ENCODE peak calls at places on chromosome X, in nine cellular contexts. I, B, G, Q, S, V, F, D and U are unnamed samples.

GRCh38 chrX:110415440-110416167 is 57.0 kb downstream of the RTL9 start:
- DNase-seq in S (no peak), F (no peak), D (no peak), V (no peak), I (no peak), G (no peak), Q (peak), B (no peak), U (no peak)

GRCh38 chrX:45860450-45860849 is 659.8 kb upstream of the DIPK2B start:
- DNase-seq in I (no peak), G (no peak), B (no peak), S (no peak), F (no peak), V (no peak), D (peak), Q (no peak), U (no peak)

GRCh38 chrX:154486052-154486395 is 391 bp downstream of the UBL4A start:
- DNase-seq in F (peak), Q (peak), I (peak), G (no peak), V (no peak), D (peak), S (peak), B (no peak), U (no peak)

GRCh38 chrX:16444353-16444752 is 205.6 kb upstream of the S100G start:
- DNase-seq in G (no peak), I (no peak), D (no peak), Q (peak), F (peak), V (no peak), S (no peak), B (no peak), U (peak)

GRCh38 chrX:97384685-97385084 is 501.0 kb downstream of the RPA4 start:
- DNase-seq in G (no peak), I (no peak), D (no peak), Q (no peak), B (no peak), S (no peak), F (no peak), V (no peak), U (no peak)

GRCh38 chrX:130330146-130330545 is 9.6 kb upstream of the SLC25A14 start:
- DNase-seq in G (no peak), B (no peak), D (no peak), F (no peak), Q (no peak), V (no peak), S (no peak), I (no peak), U (no peak)

GRCh38 chrX:48957477-48957826 is at the start of gene OTUD5:
- DNase-seq in Q (no peak), F (peak), I (no peak), V (peak), G (no peak), D (no peak), B (peak), S (peak), U (no peak)

GRCh38 chrX:68867458-68868166 is 38.8 kb downstream of the EFNB1 start:
- DNase-seq in S (no peak), Q (no peak), F (no peak), I (no peak), V (no peak), D (no peak), B (no peak), G (peak), U (no peak)

GRCh38 chrX:28586291-28586690 is 955 bp upstream of the IL1RAPL1 start:
- DNase-seq in V (peak), S (no peak), D (no peak), G (no peak), I (no peak), B (no peak), Q (no peak), F (no peak), U (peak)

GRCh38 chrX:104136241-104137019 is 20.4 kb downstream of the SLC25A53 start:
- DNase-seq in G (peak), I (peak), V (peak), S (peak), F (peak), Q (peak), B (no peak), D (peak), U (peak)

GRCh38 chrX:104134583-104135261 is 22.1 kb downstream of the SLC25A53 start:
- DNase-seq in V (no peak), I (no peak), F (no peak), Q (no peak), S (no peak), D (no peak), B (no peak), G (no peak), U (no peak)

GRCh38 chrX:104130808-104131207 is 18.5 kb downstream of the ZCCHC18 start:
- DNase-seq in I (no peak), V (no peak), Q (peak), S (no peak), B (no peak), D (no peak), G (no peak), F (no peak), U (no peak)

GRCh38 chrX:104137496-104137895 is 19.3 kb downstream of the SLC25A53 start:
- DNase-seq in Q (peak), F (no peak), S (no peak), B (no peak), D (peak), V (no peak), I (no peak), G (no peak), U (no peak)

DNA sequence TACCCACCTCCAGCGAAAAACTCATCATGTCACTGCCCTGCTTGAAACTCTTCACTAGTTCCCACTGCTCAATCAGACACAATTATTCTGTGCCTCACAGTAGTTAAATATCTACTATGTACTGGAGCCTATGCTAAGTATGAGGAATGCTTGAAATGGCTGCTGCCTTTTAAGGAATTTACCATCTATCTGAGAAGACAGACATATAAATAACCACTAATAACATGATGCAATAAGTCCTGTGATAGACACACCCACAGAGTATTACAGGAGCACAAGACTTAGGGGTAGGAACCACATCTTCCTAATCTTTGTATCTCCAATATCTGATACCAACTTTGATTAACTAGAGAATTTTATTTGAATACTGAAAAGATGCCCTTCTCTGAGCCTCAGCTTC is 21.1 kb downstream of the SLC25A53 start:
- DNase-seq in D (no peak), S (no peak), I (no peak), Q (no peak), B (no peak), V (no peak), G (no peak), F (no peak), U (no peak)
- H3K27ac ChIP-seq in D (no peak), S (no peak), I (no peak), Q (no peak), B (no peak), V (peak), G (no peak), F (no peak), U (peak)

DNA sequence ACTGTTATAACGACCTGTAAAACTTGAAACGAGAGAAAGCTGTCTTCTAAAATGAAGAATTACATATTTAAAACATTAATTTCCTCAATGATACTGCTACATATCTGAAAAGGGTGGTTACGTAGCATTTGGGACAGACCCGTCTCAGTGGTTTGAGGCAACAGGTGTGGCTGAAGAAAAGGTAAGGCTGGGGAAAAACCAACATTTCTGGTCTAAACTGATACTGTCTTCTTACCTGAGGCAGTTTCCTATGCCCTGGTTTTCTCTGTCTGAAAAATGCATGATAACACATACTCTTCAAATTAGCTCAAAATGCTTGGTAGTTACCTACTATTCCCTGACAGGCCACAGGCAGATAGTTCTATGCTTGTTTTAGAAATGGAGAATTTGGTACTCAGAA is 30.4 kb downstream of the PLS3 start:
- DNase-seq in G (no peak), D (no peak), V (no peak), B (no peak), I (no peak), S (no peak), Q (no peak), F (no peak), U (no peak)
- H3K27ac ChIP-seq in G (no peak), D (no peak), V (peak), B (peak), I (no peak), S (peak), Q (no peak), F (no peak), U (no peak)

GRCh38 chrX:40081679-40082068 is 16.1 kb downstream of the BCOR start:
- DNase-seq in I (no peak), Q (no peak), S (no peak), B (no peak), V (no peak), G (no peak), F (no peak), D (no peak), U (no peak)

GRCh38 chrX:40077906-40078305 is 19.9 kb downstream of the BCOR start:
- DNase-seq in B (no peak), D (no peak), I (no peak), F (no peak), S (no peak), G (no peak), V (no peak), Q (no peak), U (no peak)

GRCh38 chrX:40080896-40081678 is 16.7 kb downstream of the BCOR start:
- DNase-seq in S (no peak), F (no peak), Q (no peak), G (no peak), I (no peak), D (no peak), V (no peak), B (no peak), U (no peak)

GRCh38 chrX:40078489-40079288 is 19.1 kb downstream of the BCOR start:
- DNase-seq in S (no peak), B (no peak), G (no peak), D (no peak), V (no peak), I (no peak), Q (peak), F (no peak), U (no peak)

GRCh38 chrX:40079572-40079971 is 18.2 kb downstream of the BCOR start:
- DNase-seq in G (no peak), B (no peak), F (no peak), D (no peak), S (no peak), I (no peak), Q (no peak), V (no peak), U (no peak)
- H3K27ac ChIP-seq in G (no peak), B (no peak), F (no peak), D (no peak), S (no peak), I (no peak), Q (no peak), V (no peak), U (no peak)

GRCh38 chrX:150983526-150984163 is 510 bp downstream of the HMGB3 start:
- DNase-seq in D (no peak), V (no peak), S (no peak), F (no peak), Q (peak), G (no peak), I (no peak), B (peak), U (no peak)

GRCh38 chrX:150980711-150981110 is 2.4 kb upstream of the HMGB3 start:
- DNase-seq in S (no peak), Q (no peak), B (no peak), G (no peak), F (no peak), D (no peak), I (no peak), V (no peak), U (no peak)

GRCh38 chrX:150982786-150983525 is at the start of gene HMGB3:
- DNase-seq in B (peak), F (peak), Q (peak), I (peak), S (peak), V (peak), D (peak), G (peak), U (peak)

GRCh38 chrX:150984164-150984824 is 1.2 kb downstream of the HMGB3 start:
- DNase-seq in I (no peak), Q (peak), D (no peak), G (no peak), S (no peak), B (peak), F (no peak), V (no peak), U (no peak)

DNA sequence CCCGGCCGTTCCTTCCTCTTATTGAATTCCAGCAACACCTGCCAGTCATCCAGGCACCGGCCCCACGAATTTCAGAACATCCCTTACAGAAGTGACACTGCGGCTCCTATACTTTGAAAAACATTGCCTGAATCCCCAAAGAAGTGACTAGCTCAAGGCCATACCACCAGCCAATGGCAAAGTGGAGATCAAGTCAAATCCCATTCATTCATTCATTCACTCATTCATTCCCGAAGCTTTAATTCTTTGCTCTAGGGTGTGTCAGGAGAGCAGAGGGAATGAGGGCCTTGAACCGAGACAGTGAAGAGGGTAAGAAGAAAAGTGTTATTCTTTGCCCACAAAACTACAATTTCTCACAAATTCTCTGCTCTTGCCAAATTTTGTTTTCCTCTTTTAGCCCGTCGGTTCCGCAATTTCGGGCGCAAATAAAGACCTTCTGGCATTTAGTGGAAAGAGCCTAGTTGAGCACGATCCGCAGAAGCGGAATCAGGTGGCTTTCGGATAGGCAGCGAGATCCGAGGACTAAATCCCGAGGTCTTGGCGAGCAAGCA is 825 bp upstream of the HMGB3 start:
- DNase-seq in D (no peak), S (no peak), G (peak), Q (peak), V (no peak), B (no peak), I (no peak), F (no peak), U (no peak)
- H3K27ac ChIP-seq in D (no peak), S (peak), G (peak), Q (no peak), V (no peak), B (no peak), I (no peak), F (no peak), U (no peak)

GRCh38 chrX:10101269-10101668 is 55.5 kb upstream of the CLCN4 start:
- DNase-seq in G (no peak), F (no peak), S (no peak), I (no peak), Q (no peak), D (no peak), B (no peak), V (no peak), U (no peak)
- H3K27ac ChIP-seq in G (no peak), F (no peak), S (peak), I (no peak), Q (no peak), D (no peak), B (no peak), V (no peak), U (no peak)

DNA sequence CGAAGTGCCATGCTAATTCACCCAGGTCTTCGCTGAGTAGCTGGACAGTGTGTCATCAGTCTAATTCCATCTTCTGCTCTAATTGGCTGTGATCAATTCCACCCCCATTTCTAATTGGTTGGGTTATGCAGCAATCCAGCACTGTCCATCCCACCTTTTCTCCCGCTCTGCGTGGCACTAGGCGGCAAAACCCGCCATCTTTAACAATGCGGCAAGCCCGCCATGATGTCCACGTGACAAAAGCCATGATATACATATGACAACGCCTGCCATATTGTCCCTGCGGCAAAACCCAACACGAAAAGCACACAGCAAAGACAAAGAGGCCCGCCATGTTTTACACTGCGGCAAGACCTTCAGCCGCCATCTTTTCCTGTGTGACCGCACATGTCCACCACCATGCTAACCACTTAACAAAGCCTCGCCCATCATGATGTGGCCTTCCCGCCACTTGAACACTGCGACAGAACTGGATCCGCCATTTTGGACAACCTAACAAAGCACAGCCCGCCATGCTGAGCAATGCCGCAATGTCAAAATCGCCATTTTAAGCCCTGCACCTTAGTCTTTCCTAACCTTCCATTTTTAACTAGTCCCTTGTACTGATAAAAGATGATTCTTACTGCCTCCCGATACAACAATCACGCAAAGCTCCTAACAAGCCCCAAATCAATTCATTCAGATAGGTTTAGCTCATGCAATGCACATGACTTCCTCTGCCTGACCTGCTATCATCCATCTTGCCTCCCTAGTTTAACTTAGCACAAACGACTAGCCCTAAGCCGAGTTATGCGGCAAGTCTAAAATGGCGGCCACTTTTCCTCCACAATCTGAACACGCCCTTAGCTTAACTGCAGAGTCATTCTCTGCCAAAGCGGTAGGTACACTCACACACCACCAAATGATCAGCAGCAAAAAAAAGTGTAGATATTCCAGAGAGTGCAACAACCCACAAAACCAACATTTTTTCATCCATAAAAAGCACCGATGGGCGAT is 288.3 kb downstream of the CHIC1 start:
- DNase-seq in I (no peak), V (peak), F (peak), B (no peak), S (no peak), G (peak), D (peak), Q (no peak), U (no peak)
- H3K27ac ChIP-seq in I (peak), V (peak), F (peak), B (no peak), S (no peak), G (peak), D (peak), Q (no peak), U (no peak)

GRCh38 chrX:115018040-115018647 is 728 bp upstream of the IL13RA2 start:
- DNase-seq in Q (peak), D (peak), G (no peak), V (no peak), F (no peak), S (no peak), B (no peak), I (no peak), U (no peak)

GRCh38 chrX:115021121-115021520 is 3.7 kb upstream of the IL13RA2 start:
- DNase-seq in I (no peak), B (no peak), G (no peak), D (no peak), F (no peak), V (no peak), Q (no peak), S (no peak), U (no peak)

GRCh38 chrX:115018944-115019343 is 1.5 kb upstream of the IL13RA2 start:
- DNase-seq in S (no peak), V (no peak), G (no peak), D (no peak), F (no peak), I (no peak), B (no peak), Q (peak), U (no peak)

GRCh38 chrX:115023139-115023538 is 5.7 kb upstream of the IL13RA2 start:
- DNase-seq in F (no peak), Q (peak), S (no peak), I (no peak), V (no peak), D (no peak), B (no peak), G (no peak), U (peak)

DNA sequence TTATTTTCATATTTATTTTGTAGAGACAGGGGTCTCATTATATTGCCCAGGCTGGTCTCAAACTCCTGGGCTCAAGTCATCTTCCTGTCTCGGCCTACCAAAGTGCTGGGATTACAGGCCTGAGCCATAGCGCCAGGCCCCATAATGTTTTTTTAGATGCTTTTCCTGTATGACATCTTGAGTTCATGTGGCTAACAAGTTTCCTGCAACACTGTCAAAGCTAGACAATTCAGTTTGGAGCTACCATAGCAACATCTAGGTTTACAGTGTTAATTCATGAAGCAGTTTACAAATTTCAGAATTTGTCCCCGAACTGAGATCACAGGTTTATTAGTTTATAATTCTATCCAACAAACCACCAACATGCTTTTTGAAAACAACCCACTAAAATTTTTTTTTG is 6.4 kb upstream of the IL13RA2 start:
- DNase-seq in V (no peak), G (no peak), F (no peak), I (no peak), D (no peak), B (no peak), S (no peak), Q (no peak), U (no peak)
- H3K27ac ChIP-seq in V (no peak), G (no peak), F (no peak), I (no peak), D (no peak), B (no peak), S (no peak), Q (peak), U (no peak)